ENCODE peak calls at places on chromosome 21, in five cellular contexts. One of them, this sample, is unnamed.

GRCh38 chr21:37732927-37733326 is 183.3 kb downstream of the KCNJ6 start:
- DNase-seq in spleen: no peak
- DNase-seq in SK-N-SH: no peak
- DNase-seq in pancreas: no peak
- DNase-seq in mammary epithelial cell: no peak
- DNase-seq in this sample: no peak

GRCh38 chr21:38486705-38487104 is 11.6 kb downstream of the ERG start:
- DNase-seq in spleen: no peak
- DNase-seq in SK-N-SH: no peak
- DNase-seq in pancreas: no peak
- DNase-seq in mammary epithelial cell: peak; percentile 33
- DNase-seq in this sample: no peak

GRCh38 chr21:31235671-31236450 is 108.2 kb downstream of the TIAM1 start:
- DNase-seq in spleen: no peak
- DNase-seq in SK-N-SH: no peak
- DNase-seq in pancreas: no peak
- DNase-seq in mammary epithelial cell: peak; percentile 82
- DNase-seq in this sample: peak; percentile 6

GRCh38 chr21:37564924-37565529 is 198.5 kb downstream of the DYRK1A start:
- DNase-seq in spleen: no peak
- DNase-seq in SK-N-SH: no peak
- DNase-seq in pancreas: no peak
- DNase-seq in mammary epithelial cell: no peak
- DNase-seq in this sample: no peak

GRCh38 chr21:16181024-16181423 is 451.2 kb downstream of the USP25 start:
- DNase-seq in spleen: no peak
- DNase-seq in SK-N-SH: no peak
- DNase-seq in pancreas: no peak
- DNase-seq in mammary epithelial cell: no peak
- DNase-seq in this sample: no peak

GRCh38 chr21:37862536-37862935 is 53.7 kb downstream of the KCNJ6 start:
- DNase-seq in spleen: no peak
- DNase-seq in SK-N-SH: peak; percentile 35
- DNase-seq in pancreas: no peak
- DNase-seq in mammary epithelial cell: peak; percentile 38
- DNase-seq in this sample: no peak

GRCh38 chr21:42233067-42233981 is 14.4 kb downstream of the ABCG1 start:
- DNase-seq in spleen: peak; percentile 91
- DNase-seq in SK-N-SH: peak; percentile 66
- DNase-seq in pancreas: no peak
- DNase-seq in mammary epithelial cell: no peak
- DNase-seq in this sample: no peak

GRCh38 chr21:19995253-19995652 is 1003.0 kb upstream of the NCAM2 start:
- DNase-seq in spleen: no peak
- DNase-seq in SK-N-SH: no peak
- DNase-seq in pancreas: no peak
- DNase-seq in mammary epithelial cell: no peak
- DNase-seq in this sample: no peak

GRCh38 chr21:44701541-44701940 is 4.6 kb downstream of the KRTAP10-12 start:
- DNase-seq in spleen: no peak
- DNase-seq in SK-N-SH: peak; percentile 20
- DNase-seq in pancreas: no peak
- DNase-seq in mammary epithelial cell: no peak
- DNase-seq in this sample: no peak

GRCh38 chr21:32335601-32336575 is 37.2 kb downstream of the MRAP start:
- DNase-seq in spleen: no peak
- DNase-seq in SK-N-SH: no peak
- DNase-seq in pancreas: no peak
- DNase-seq in mammary epithelial cell: no peak
- DNase-seq in this sample: no peak

GRCh38 chr21:38913120-38913975 is 107.6 kb downstream of the ETS2 start:
- DNase-seq in spleen: peak; percentile 85
- DNase-seq in SK-N-SH: peak; percentile 61
- DNase-seq in pancreas: peak; percentile 90
- DNase-seq in mammary epithelial cell: peak; percentile 87
- DNase-seq in this sample: peak; percentile 87

GRCh38 chr21:15051652-15052554 is 12.9 kb downstream of the NRIP1 start:
- DNase-seq in spleen: no peak
- DNase-seq in SK-N-SH: no peak
- DNase-seq in pancreas: no peak
- DNase-seq in mammary epithelial cell: no peak
- DNase-seq in this sample: no peak

GRCh38 chr21:32147041-32147440 is 131.8 kb downstream of the MIS18A start:
- DNase-seq in spleen: no peak
- DNase-seq in SK-N-SH: no peak
- DNase-seq in pancreas: no peak
- DNase-seq in mammary epithelial cell: no peak
- DNase-seq in this sample: no peak

GRCh38 chr21:44301093-44301492 is 1.2 kb downstream of the PFKL start:
- DNase-seq in spleen: no peak
- DNase-seq in SK-N-SH: no peak
- DNase-seq in pancreas: peak; percentile 78
- DNase-seq in mammary epithelial cell: no peak
- DNase-seq in this sample: no peak

GRCh38 chr21:33362044-33362555 is 37.3 kb downstream of the IFNAR1 start:
- DNase-seq in spleen: peak; percentile 82
- DNase-seq in SK-N-SH: no peak
- DNase-seq in pancreas: no peak
- DNase-seq in mammary epithelial cell: no peak
- DNase-seq in this sample: no peak
- H3K4me3 ChIP-seq in spleen: no peak overlapping the region
- H3K4me3 ChIP-seq in SK-N-SH: peak overlapping the region; percentile 7
- H3K4me3 ChIP-seq in pancreas: no peak overlapping the region
- H3K4me3 ChIP-seq in mammary epithelial cell: no peak overlapping the region
- H3K4me3 ChIP-seq in this sample: no peak overlapping the region

DNA sequence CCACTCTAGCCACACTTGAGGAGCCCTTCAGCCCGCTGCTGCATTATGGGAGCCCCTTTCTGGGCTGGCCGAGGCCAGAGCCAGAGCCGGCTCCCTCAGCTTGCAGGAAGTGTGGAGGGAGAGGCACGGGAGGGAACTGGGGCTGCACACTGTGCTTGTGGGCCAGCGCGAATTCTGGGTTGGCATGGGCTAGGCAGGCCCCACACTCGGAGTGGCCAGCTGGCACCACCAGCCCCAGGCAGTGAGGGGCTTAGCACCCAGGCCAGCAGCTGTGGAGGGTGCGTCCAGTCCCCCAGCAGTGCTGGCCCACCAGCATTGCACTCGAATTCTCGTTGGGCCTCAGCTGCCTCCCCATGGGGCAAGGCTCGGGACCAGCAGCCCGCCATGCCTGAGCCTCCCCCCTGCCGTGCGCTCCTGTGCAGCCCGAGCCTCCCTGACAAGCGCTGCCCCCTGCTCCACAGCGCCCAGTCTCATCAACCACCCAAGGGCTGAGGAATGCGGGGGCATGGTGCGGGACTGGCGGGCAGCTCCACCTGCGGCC is 785.9 kb upstream of the TPTE start:
- DNase-seq in spleen: peak; percentile 77
- DNase-seq in SK-N-SH: no peak
- DNase-seq in pancreas: peak; percentile 84
- DNase-seq in mammary epithelial cell: no peak
- DNase-seq in this sample: no peak
- H3K9me3 ChIP-seq in spleen: peaks cover 91% of the 10 kb centered on the region
- H3K9me3 ChIP-seq in SK-N-SH: no peaks in the 10 kb centered on the region
- H3K9me3 ChIP-seq in pancreas: no peaks in the 10 kb centered on the region
- H3K9me3 ChIP-seq in mammary epithelial cell: peaks cover 67% of the 10 kb centered on the region
- H3K9me3 ChIP-seq in this sample: no peaks in the 10 kb centered on the region

GRCh38 chr21:29335720-29336119 is 37.0 kb downstream of the BACH1 start:
- DNase-seq in spleen: no peak
- DNase-seq in SK-N-SH: no peak
- DNase-seq in pancreas: no peak
- DNase-seq in mammary epithelial cell: peak; percentile 20
- DNase-seq in this sample: no peak
- H3K4me1 ChIP-seq in spleen: peaks cover 34% of the 10 kb centered on the region
- H3K4me1 ChIP-seq in SK-N-SH: peaks cover 40% of the 10 kb centered on the region
- H3K4me1 ChIP-seq in pancreas: no peaks in the 10 kb centered on the region
- H3K4me1 ChIP-seq in mammary epithelial cell: peaks cover 25% of the 10 kb centered on the region
- H3K4me1 ChIP-seq in this sample: no peaks in the 10 kb centered on the region

GRCh38 chr21:23890652-23891051 is 1716.6 kb downstream of the MRPL39 start:
- DNase-seq in spleen: no peak
- DNase-seq in SK-N-SH: no peak
- DNase-seq in pancreas: no peak
- DNase-seq in mammary epithelial cell: no peak
- DNase-seq in this sample: no peak

GRCh38 chr21:23886828-23887708 is 1720.2 kb downstream of the MRPL39 start:
- DNase-seq in spleen: no peak
- DNase-seq in SK-N-SH: no peak
- DNase-seq in pancreas: no peak
- DNase-seq in mammary epithelial cell: no peak
- DNase-seq in this sample: no peak

GRCh38 chr21:23887709-23888303 is 1719.5 kb downstream of the MRPL39 start:
- DNase-seq in spleen: peak; percentile 87
- DNase-seq in SK-N-SH: no peak
- DNase-seq in pancreas: no peak
- DNase-seq in mammary epithelial cell: no peak
- DNase-seq in this sample: no peak
- H3K4me3 ChIP-seq in spleen: no peak overlapping the region
- H3K4me3 ChIP-seq in SK-N-SH: no peak overlapping the region
- H3K4me3 ChIP-seq in pancreas: no peak overlapping the region
- H3K4me3 ChIP-seq in mammary epithelial cell: no peak overlapping the region
- H3K4me3 ChIP-seq in this sample: no peak overlapping the region

GRCh38 chr21:7952648-7953047 is 2568.7 kb upstream of the TPTE start:
- DNase-seq in spleen: no peak
- DNase-seq in SK-N-SH: no peak
- DNase-seq in pancreas: no peak
- DNase-seq in mammary epithelial cell: no peak
- DNase-seq in this sample: no peak
- H3K9me3 ChIP-seq in spleen: no peaks in the 10 kb centered on the region
- H3K9me3 ChIP-seq in SK-N-SH: peaks cover 20% of the 10 kb centered on the region
- H3K9me3 ChIP-seq in pancreas: peaks cover 3% of the 10 kb centered on the region
- H3K9me3 ChIP-seq in mammary epithelial cell: peaks cover 100% of the 10 kb centered on the region
- H3K9me3 ChIP-seq in this sample: peaks cover 53% of the 10 kb centered on the region

GRCh38 chr21:45970674-45971486 is 10.7 kb upstream of the COL6A1 start:
- DNase-seq in spleen: peak; percentile 81
- DNase-seq in SK-N-SH: peak; percentile 90
- DNase-seq in pancreas: peak; percentile 85
- DNase-seq in mammary epithelial cell: no peak
- DNase-seq in this sample: no peak

GRCh38 chr21:45973475-45974072 is 8.0 kb upstream of the COL6A1 start:
- DNase-seq in spleen: peak; percentile 90
- DNase-seq in SK-N-SH: peak; percentile 90
- DNase-seq in pancreas: peak; percentile 83
- DNase-seq in mammary epithelial cell: peak; percentile 24
- DNase-seq in this sample: peak; percentile 43

GRCh38 chr21:45971487-45972352 is 9.8 kb upstream of the COL6A1 start:
- DNase-seq in spleen: peak; percentile 72
- DNase-seq in SK-N-SH: peak; percentile 92
- DNase-seq in pancreas: no peak
- DNase-seq in mammary epithelial cell: no peak
- DNase-seq in this sample: no peak

GRCh38 chr21:45972716-45973474 is 8.7 kb upstream of the COL6A1 start:
- DNase-seq in spleen: peak; percentile 77
- DNase-seq in SK-N-SH: peak; percentile 80
- DNase-seq in pancreas: peak; percentile 84
- DNase-seq in mammary epithelial cell: no peak
- DNase-seq in this sample: no peak

GRCh38 chr21:45972353-45972715 is 9.2 kb upstream of the COL6A1 start:
- DNase-seq in spleen: peak; percentile 75
- DNase-seq in SK-N-SH: peak; percentile 51
- DNase-seq in pancreas: peak; percentile 76
- DNase-seq in mammary epithelial cell: no peak
- DNase-seq in this sample: no peak
- H3K4me1 ChIP-seq in spleen: peaks cover 56% of the 10 kb centered on the region
- H3K4me1 ChIP-seq in SK-N-SH: peaks cover 23% of the 10 kb centered on the region
- H3K4me1 ChIP-seq in pancreas: peaks cover 7% of the 10 kb centered on the region
- H3K4me1 ChIP-seq in mammary epithelial cell: peaks cover 26% of the 10 kb centered on the region
- H3K4me1 ChIP-seq in this sample: peaks cover 16% of the 10 kb centered on the region

GRCh38 chr21:41169701-41170100 is 1.7 kb downstream of the BACE2 start:
- DNase-seq in spleen: no peak
- DNase-seq in SK-N-SH: no peak
- DNase-seq in pancreas: no peak
- DNase-seq in mammary epithelial cell: peak; percentile 41
- DNase-seq in this sample: no peak

GRCh38 chr21:41167348-41168342 is at the start of gene BACE2:
- DNase-seq in spleen: peak; percentile 90
- DNase-seq in SK-N-SH: peak; percentile 70
- DNase-seq in pancreas: peak; percentile 93
- DNase-seq in mammary epithelial cell: peak; percentile 79
- DNase-seq in this sample: peak; percentile 39

GRCh38 chr21:41170442-41170841 is 2.5 kb downstream of the BACE2 start:
- DNase-seq in spleen: no peak
- DNase-seq in SK-N-SH: peak; percentile 62
- DNase-seq in pancreas: no peak
- DNase-seq in mammary epithelial cell: peak; percentile 62
- DNase-seq in this sample: no peak

GRCh38 chr21:41168391-41169257 is 664 bp downstream of the BACE2 start:
- DNase-seq in spleen: peak; percentile 80
- DNase-seq in SK-N-SH: peak; percentile 27
- DNase-seq in pancreas: peak; percentile 84
- DNase-seq in mammary epithelial cell: peak; percentile 53
- DNase-seq in this sample: peak; percentile 35

DNA sequence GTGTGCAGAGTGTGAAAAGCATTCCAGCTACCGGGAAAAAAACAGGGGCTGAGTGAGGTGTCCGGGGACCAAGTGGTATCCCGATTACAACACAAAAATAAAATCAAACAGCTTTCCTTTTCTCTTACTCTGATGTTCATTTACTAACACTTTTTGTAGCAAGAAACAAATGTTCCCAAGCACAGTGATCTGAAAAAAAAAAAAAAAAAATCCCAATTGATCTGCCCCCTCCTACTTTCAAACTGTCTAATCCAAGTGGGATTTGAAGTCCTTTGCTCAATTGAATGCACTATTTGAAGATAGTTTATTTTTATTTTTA is 1.3 kb downstream of the BACE2 start:
- DNase-seq in spleen: no peak
- DNase-seq in SK-N-SH: no peak
- DNase-seq in pancreas: no peak
- DNase-seq in mammary epithelial cell: no peak
- DNase-seq in this sample: no peak
- H3K4me3 ChIP-seq in spleen: peak overlapping the region; percentile 22
- H3K4me3 ChIP-seq in SK-N-SH: peak overlapping the region; percentile 32
- H3K4me3 ChIP-seq in pancreas: peak overlapping the region; percentile 85
- H3K4me3 ChIP-seq in mammary epithelial cell: peak overlapping the region; percentile 82
- H3K4me3 ChIP-seq in this sample: peak overlapping the region; percentile 60

GRCh38 chr21:36122977-36123376 is 11.9 kb upstream of the CBR3 start:
- DNase-seq in spleen: no peak
- DNase-seq in SK-N-SH: no peak
- DNase-seq in pancreas: no peak
- DNase-seq in mammary epithelial cell: no peak
- DNase-seq in this sample: no peak
- H3K9me3 ChIP-seq in spleen: no peaks in the 10 kb centered on the region
- H3K9me3 ChIP-seq in SK-N-SH: no peaks in the 10 kb centered on the region
- H3K9me3 ChIP-seq in pancreas: no peaks in the 10 kb centered on the region
- H3K9me3 ChIP-seq in mammary epithelial cell: no peaks in the 10 kb centered on the region
- H3K9me3 ChIP-seq in this sample: no peaks in the 10 kb centered on the region

DNA sequence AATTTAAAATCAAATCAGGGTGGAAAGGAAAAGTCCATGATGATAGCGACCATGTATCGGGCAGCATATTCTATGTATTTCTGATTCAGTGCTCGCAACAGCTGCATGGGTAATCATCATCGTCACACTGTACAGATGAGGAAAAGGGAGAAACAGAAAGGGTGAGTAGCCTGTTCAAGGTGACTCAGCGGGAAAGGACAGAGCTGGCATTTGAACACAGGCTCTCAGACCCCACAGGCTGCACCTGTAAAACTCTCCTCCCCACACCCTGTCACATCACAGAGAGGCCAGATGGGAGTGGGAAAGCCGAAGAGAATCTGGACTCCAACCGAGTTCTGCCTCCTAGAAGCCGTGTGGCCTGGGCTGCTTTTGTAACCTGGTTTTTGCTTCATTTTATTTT is 14.0 kb downstream of the RUNX1 start:
- DNase-seq in spleen: no peak
- DNase-seq in SK-N-SH: no peak
- DNase-seq in pancreas: no peak
- DNase-seq in mammary epithelial cell: no peak
- DNase-seq in this sample: no peak
- H3K4me1 ChIP-seq in spleen: peaks cover 98% of the 10 kb centered on the region
- H3K4me1 ChIP-seq in SK-N-SH: no peaks in the 10 kb centered on the region
- H3K4me1 ChIP-seq in pancreas: peaks cover 5% of the 10 kb centered on the region
- H3K4me1 ChIP-seq in mammary epithelial cell: no peaks in the 10 kb centered on the region
- H3K4me1 ChIP-seq in this sample: no peaks in the 10 kb centered on the region

GRCh38 chr21:36431252-36431651 is 46.1 kb downstream of the CHAF1B start:
- DNase-seq in spleen: no peak
- DNase-seq in SK-N-SH: no peak
- DNase-seq in pancreas: no peak
- DNase-seq in mammary epithelial cell: no peak
- DNase-seq in this sample: no peak
- H3K4me3 ChIP-seq in spleen: no peak overlapping the region
- H3K4me3 ChIP-seq in SK-N-SH: no peak overlapping the region
- H3K4me3 ChIP-seq in pancreas: no peak overlapping the region
- H3K4me3 ChIP-seq in mammary epithelial cell: no peak overlapping the region
- H3K4me3 ChIP-seq in this sample: no peak overlapping the region